ENCODE peak calls at places on chromosomes 12 and 14, in ten cellular contexts. Y, F, N, S, X, E, O, W, C and K are unnamed samples.

GRCh38 chr12:26138860-26139259 is 14.0 kb upstream of the BHLHE41 start:
- DNase-seq in F (no peak), N (no peak), S (no peak), W (no peak), O (no peak), X (no peak), E (no peak), Y (no peak), C (no peak), K (no peak)

GRCh38 chr14:83520837-83521236 is 1987.2 kb upstream of the SEL1L start:
- DNase-seq in F (no peak), S (peak; percentile 3), O (no peak), N (peak; percentile 88), X (no peak), W (no peak), Y (peak; percentile 89), C (peak; percentile 29), E (no peak), K (no peak)

GRCh38 chr14:50388256-50388931 is 8.3 kb downstream of the CDKL1 start:
- DNase-seq in Y (no peak), X (no peak), N (no peak), S (peak; percentile 25), O (no peak), F (peak; percentile 89), E (no peak), W (peak; percentile 83), C (no peak), K (no peak)

GRCh38 chr12:122031342-122032216 is 9.9 kb downstream of the BCL7A start:
- DNase-seq in S (no peak), X (peak; percentile 67), W (peak; percentile 61), O (no peak), C (no peak), F (peak; percentile 39), N (no peak), Y (peak; percentile 58), E (no peak), K (no peak)

GRCh38 chr14:100588671-100589070 is 1.5 kb upstream of the BEGAIN start:
- DNase-seq in X (no peak), W (no peak), O (no peak), S (no peak), E (no peak), Y (no peak), C (no peak), N (no peak), F (no peak), K (no peak)

GRCh38 chr14:69664190-69664742 is 52.9 kb downstream of the SUSD6 start:
- DNase-seq in X (no peak), F (no peak), W (no peak), C (no peak), E (no peak), Y (no peak), O (no peak), N (no peak), S (no peak), K (no peak)

GRCh38 chr12:122837306-122838265 is 2.3 kb downstream of the HIP1R start:
- DNase-seq in X (no peak), W (peak; percentile 69), S (no peak), N (no peak), E (no peak), C (no peak), F (peak; percentile 71), Y (no peak), O (no peak), K (no peak)

GRCh38 chr12:16096273-16096849 is 181.1 kb downstream of the SLC15A5 start:
- DNase-seq in O (no peak), C (no peak), S (no peak), Y (no peak), W (no peak), X (no peak), N (no peak), E (no peak), F (no peak), K (no peak)

GRCh38 chr12:26319511-26319910 is 124.1 kb downstream of the SSPN start:
- DNase-seq in F (peak; percentile 59), S (peak; percentile 95), Y (peak; percentile 83), C (no peak), N (peak; percentile 94), X (no peak), O (no peak), W (no peak), E (no peak), K (peak; percentile 4)

GRCh38 chr12:62075860-62076259 is 184.3 kb upstream of the USP15 start:
- DNase-seq in N (no peak), W (no peak), F (no peak), Y (no peak), E (no peak), O (no peak), X (peak; percentile 4), S (no peak), C (no peak), K (no peak)
- TF ChIP-seq CTCF in N (no peak), W (no peak), F (no peak), Y (no peak), E (no peak), O (no peak), X (no peak), S (no peak), C (no peak), K (no peak)

DNA sequence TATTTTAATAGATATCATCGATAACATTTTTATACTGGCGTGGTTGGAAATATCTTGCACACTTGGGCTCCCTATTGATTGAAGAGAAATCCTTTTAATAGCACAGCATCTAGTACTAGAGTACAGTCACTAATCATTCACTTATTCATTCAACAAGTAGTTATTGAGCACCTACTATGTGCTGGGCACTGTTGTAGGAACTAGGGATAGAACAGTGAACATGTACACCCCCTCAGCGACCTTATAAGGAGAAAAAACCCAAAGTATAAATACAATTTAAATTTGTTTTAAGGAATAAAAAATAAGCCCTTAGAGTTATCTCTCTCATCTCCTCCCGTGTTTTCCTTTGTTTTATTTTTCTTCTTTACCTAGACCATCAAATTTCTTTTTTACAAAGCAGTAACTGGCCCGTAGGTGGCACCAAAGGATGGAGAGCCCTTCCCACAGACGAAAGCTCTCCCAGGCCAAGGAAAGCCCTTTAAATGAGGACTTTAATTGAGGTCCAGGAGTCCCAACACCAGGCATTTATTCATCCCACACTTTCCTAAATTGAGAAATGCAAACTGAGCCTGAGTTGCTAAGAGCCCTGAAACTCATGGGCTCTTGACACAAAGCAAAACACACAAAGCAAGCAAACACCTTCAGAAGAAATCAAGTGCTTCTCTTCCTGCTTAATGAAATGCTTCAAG is 29.0 kb downstream of the PEBP1 start:
- DNase-seq in Y (peak; percentile 65), F (peak; percentile 26), X (peak; percentile 41), E (peak; percentile 18), C (no peak), N (peak; percentile 33), S (peak; percentile 38), W (no peak), O (no peak), K (peak; percentile 11)
- TF ChIP-seq CTCF in Y (peak; percentile 68), F (peak; percentile 47), X (peak; percentile 27), E (peak; percentile 68), C (peak; percentile 54), N (peak; percentile 48), S (peak; percentile 53), W (no peak), O (peak; percentile 29), K (peak; percentile 74)

GRCh38 chr12:56116267-56117081 is at the start of gene RPL41:
- DNase-seq in X (peak; percentile 95), Y (peak; percentile 96), S (peak; percentile 96), E (peak; percentile 91), W (peak; percentile 96), F (peak; percentile 96), N (peak; percentile 91), O (peak; percentile 91), C (peak; percentile 77), K (peak; percentile 77)
- TF ChIP-seq CTCF in X (no peak), Y (no peak), S (no peak), E (no peak), W (no peak), F (peak; percentile 23), N (no peak), O (no peak), C (no peak), K (peak; percentile 1)

DNA sequence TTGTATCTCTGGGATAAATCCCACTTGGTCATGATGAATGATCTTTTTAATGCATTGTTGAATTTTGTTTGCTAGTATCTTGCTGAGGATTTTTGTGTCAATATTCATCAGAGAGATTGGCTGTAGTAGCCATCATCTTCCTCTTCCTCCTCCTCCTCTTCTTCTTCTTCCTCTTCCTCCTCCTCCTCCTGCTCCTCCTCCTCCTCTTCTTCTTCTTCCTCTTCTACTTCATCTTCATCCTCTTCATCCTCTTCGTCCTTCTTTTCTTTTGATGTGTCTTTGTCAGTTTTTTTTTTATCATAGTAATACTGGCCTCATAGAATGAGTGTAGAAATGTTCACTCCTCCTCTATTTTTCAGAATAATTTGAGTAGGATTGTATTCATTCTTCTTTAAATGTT is 15.4 kb upstream of the PPM1H start:
- DNase-seq in X (no peak), O (no peak), S (no peak), W (no peak), E (no peak), Y (no peak), C (no peak), N (no peak), F (no peak), K (no peak)
- TF ChIP-seq CTCF in X (no peak), O (no peak), S (no peak), W (no peak), E (no peak), Y (no peak), C (no peak), N (no peak), F (no peak), K (no peak)

GRCh38 chr12:118840399-118840798 is 140.9 kb upstream of the SRRM4 start:
- DNase-seq in F (no peak), O (no peak), E (no peak), S (no peak), W (no peak), C (no peak), N (no peak), Y (no peak), X (peak; percentile 39), K (no peak)
- TF ChIP-seq CTCF in F (no peak), O (peak; percentile 55), E (peak; percentile 32), S (no peak), W (no peak), C (no peak), N (no peak), Y (no peak), X (peak; percentile 52), K (peak; percentile 52)

DNA sequence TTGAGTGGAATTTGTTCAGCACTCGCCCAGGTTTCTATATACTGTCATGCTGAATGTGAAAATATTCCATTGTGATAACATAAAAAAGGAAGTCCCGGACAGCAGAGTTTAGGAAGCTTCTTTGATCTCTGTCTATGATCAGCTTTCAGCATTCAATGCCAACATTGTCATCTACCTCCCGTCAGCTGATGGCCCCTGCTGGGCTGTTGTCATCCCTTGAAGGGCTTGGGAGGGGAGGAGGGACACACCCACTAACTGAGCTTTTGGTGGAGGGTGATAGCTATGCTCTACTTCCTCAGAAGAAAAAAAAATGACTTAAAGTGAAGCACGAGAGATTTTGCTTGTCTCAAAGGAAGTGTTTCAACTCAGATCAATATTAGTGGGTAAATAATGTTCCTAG is 4.7 kb upstream of the KRT77 start:
- DNase-seq in F (no peak), N (no peak), S (no peak), Y (no peak), E (no peak), X (no peak), C (no peak), W (no peak), O (no peak), K (no peak)
- TF ChIP-seq CTCF in F (no peak), N (no peak), S (no peak), Y (no peak), E (no peak), X (no peak), C (no peak), W (no peak), O (no peak), K (no peak)